ENCODE peak calls at places on chromosomes 16 and 17, in seven cellular contexts. S is RWPE1, J is bronchial epithelial cell, W is psoas muscle, Q is GM12878, M is GM13977, X is PC-9. D is an unnamed sample.

GRCh38 chr17:2402517-2402916 is 1.7 kb upstream of the MNT start:
- DNase-seq in S (no peak), J (no peak), W (peak; percentile 50), Q (no peak), M (no peak), X (no peak), D (no peak)

GRCh38 chr17:83024205-83024971 is 55.0 kb upstream of the METRNL start:
- DNase-seq in S (no peak), J (no peak), W (no peak), Q (no peak), M (no peak), X (no peak), D (no peak)

GRCh38 chr16:14232106-14232890 is 161.2 kb downstream of the MRTFB start:
- DNase-seq in S (no peak), J (no peak), W (no peak), Q (no peak), M (no peak), X (no peak), D (no peak)

GRCh38 chr17:45368661-45369060 is 51.8 kb upstream of the MAP3K14 start:
- DNase-seq in S (no peak), J (no peak), W (no peak), Q (no peak), M (no peak), X (no peak), D (no peak)

GRCh38 chr16:66840883-66841282 is 3.3 kb upstream of the CA7 start:
- DNase-seq in S (no peak), J (no peak), W (no peak), Q (no peak), M (no peak), X (no peak), D (no peak)

GRCh38 chr17:38510424-38511125 is 82.3 kb downstream of the ARHGAP23 start:
- DNase-seq in S (no peak), J (no peak), W (peak; percentile 53), Q (no peak), M (peak; percentile 62), X (no peak), D (no peak)

GRCh38 chr16:3949287-3949686 is 68.8 kb upstream of the CREBBP start:
- DNase-seq in S (no peak), J (no peak), W (peak; percentile 59), Q (no peak), M (no peak), X (no peak), D (no peak)

GRCh38 chr16:87708881-87709638 is 56.7 kb downstream of the KLHDC4 start:
- DNase-seq in S (no peak), J (no peak), W (no peak), Q (no peak), M (no peak), X (no peak), D (no peak)

GRCh38 chr17:27623578-27623977 is 7.4 kb upstream of the LGALS9 start:
- DNase-seq in S (no peak), J (no peak), W (no peak), Q (no peak), M (no peak), X (no peak), D (no peak)

GRCh38 chr16:57815987-57816745 is 13.9 kb upstream of the KIFC3 start:
- DNase-seq in S (peak; percentile 93), J (peak; percentile 97), W (peak; percentile 97), Q (no peak), M (no peak), X (peak; percentile 90), D (no peak)

GRCh38 chr17:19346351-19347255 is 15.9 kb downstream of the B9D1 start:
- DNase-seq in S (peak; percentile 47), J (peak; percentile 53), W (peak; percentile 87), Q (no peak), M (no peak), X (peak; percentile 73), D (no peak)

GRCh38 chr16:82995286-82995926 is 368.6 kb downstream of the CDH13 start:
- DNase-seq in S (no peak), J (no peak), W (no peak), Q (no peak), M (no peak), X (no peak), D (no peak)

GRCh38 chr17:57283203-57283971 is 27.1 kb downstream of the MSI2 start:
- DNase-seq in S (no peak), J (no peak), W (no peak), Q (no peak), M (no peak), X (no peak), D (no peak)

GRCh38 chr16:59355704-59356103 is 621.6 kb upstream of the GOT2 start:
- DNase-seq in S (no peak), J (no peak), W (no peak), Q (no peak), M (no peak), X (no peak), D (no peak)

GRCh38 chr17:74453665-74454196 is 12.7 kb upstream of the CD300A start:
- DNase-seq in S (peak; percentile 94), J (no peak), W (no peak), Q (no peak), M (peak; percentile 97), X (no peak), D (no peak)

GRCh38 chr16:69064164-69064563 is 41.3 kb upstream of the HAS3 start:
- DNase-seq in S (no peak), J (peak; percentile 49), W (no peak), Q (no peak), M (no peak), X (peak; percentile 56), D (no peak)

GRCh38 chr16:21684199-21684598 is 20.4 kb downstream of the OTOA start:
- DNase-seq in S (no peak), J (no peak), W (no peak), Q (no peak), M (no peak), X (no peak), D (no peak)

GRCh38 chr17:82528484-82529265 is 9.1 kb downstream of the FOXK2 start:
- DNase-seq in S (peak; percentile 78), J (peak; percentile 78), W (peak; percentile 84), Q (no peak), M (no peak), X (peak; percentile 80), D (no peak)

GRCh38 chr17:49241763-49242312 is 11.3 kb upstream of the PHOSPHO1 start:
- DNase-seq in S (no peak), J (no peak), W (no peak), Q (no peak), M (no peak), X (no peak), D (no peak)

DNA sequence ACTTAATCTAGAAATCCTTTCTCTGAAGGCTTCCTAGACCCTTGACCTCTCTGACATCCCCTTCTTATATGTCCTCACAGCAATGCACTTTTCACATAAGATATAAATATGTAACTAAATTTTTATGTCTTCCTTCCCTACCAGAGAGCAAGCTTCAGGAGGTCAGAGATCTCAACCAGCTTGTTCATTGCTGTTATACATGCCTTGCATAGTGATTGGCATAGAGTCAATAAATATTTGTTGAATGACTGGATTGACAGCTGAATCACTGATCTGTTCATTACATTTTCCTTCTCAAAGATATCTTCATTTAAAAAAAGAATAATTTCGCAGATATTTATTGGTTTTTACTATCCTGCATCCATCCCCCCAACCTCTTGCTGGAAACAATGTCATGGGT is 29.5 kb downstream of the HYDIN start:
- DNase-seq in S (peak; percentile 26), J (peak; percentile 30), W (no peak), Q (no peak), M (no peak), X (no peak), D (no peak)
- TF ChIP-seq CTCF in S (no peak), J (no peak), W (no peak), Q (no peak), M (no peak), X (no peak), D (no peak)

GRCh38 chr17:9531080-9531479 is 44.5 kb downstream of the STX8 start:
- DNase-seq in S (no peak), J (no peak), W (no peak), Q (no peak), M (no peak), X (no peak), D (no peak)

GRCh38 chr17:9532715-9533114 is 42.9 kb downstream of the STX8 start:
- DNase-seq in S (no peak), J (no peak), W (no peak), Q (no peak), M (no peak), X (no peak), D (no peak)

DNA sequence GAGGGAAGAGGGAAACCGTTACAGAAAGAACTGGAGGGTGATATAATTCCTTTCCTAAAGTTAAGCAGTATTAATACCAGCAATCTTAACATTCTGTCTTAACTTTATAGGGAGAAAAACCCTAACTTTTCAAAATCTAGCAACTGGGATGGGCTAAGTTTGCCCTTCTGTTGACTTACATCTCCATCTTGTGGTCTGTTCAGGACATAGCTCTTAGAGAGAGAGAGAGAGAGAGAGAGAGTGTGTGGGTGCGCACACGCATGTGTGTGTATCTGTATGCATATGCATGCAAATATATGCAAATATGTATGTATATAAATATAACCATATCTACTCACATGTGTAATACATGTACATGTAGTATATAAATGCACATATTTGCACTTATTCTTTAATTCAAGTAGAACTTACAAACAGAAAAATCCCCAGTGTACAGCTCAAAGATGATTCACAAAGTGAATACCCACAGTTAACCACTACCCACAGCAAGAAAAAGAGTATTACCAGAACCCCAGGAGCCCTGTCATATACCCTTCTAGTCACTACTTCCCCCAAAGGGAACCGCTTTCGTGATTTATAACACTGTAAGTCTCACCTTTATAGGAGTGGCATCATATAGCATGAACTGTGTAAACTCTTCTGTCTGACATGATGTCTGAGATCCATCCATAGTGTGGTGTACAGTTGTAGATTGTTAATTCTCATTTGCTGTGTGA is 46.4 kb downstream of the STX8 start:
- DNase-seq in S (peak; percentile 28), J (peak; percentile 19), W (no peak), Q (no peak), M (peak; percentile 44), X (no peak), D (no peak)
- TF ChIP-seq CTCF in S (peak; percentile 22), J (peak; percentile 33), W (peak; percentile 42), Q (peak; percentile 65), M (peak; percentile 56), X (peak; percentile 52), D (no peak)

GRCh38 chr17:59964455-59965328 is at the start of gene RNFT1:
- DNase-seq in S (peak; percentile 91), J (peak; percentile 58), W (peak; percentile 95), Q (peak; percentile 33), M (peak; percentile 93), X (peak; percentile 83), D (peak; percentile 90)
- TF ChIP-seq CTCF in S (no peak), J (no peak), W (no peak), Q (no peak), M (no peak), X (no peak), D (no peak)

DNA sequence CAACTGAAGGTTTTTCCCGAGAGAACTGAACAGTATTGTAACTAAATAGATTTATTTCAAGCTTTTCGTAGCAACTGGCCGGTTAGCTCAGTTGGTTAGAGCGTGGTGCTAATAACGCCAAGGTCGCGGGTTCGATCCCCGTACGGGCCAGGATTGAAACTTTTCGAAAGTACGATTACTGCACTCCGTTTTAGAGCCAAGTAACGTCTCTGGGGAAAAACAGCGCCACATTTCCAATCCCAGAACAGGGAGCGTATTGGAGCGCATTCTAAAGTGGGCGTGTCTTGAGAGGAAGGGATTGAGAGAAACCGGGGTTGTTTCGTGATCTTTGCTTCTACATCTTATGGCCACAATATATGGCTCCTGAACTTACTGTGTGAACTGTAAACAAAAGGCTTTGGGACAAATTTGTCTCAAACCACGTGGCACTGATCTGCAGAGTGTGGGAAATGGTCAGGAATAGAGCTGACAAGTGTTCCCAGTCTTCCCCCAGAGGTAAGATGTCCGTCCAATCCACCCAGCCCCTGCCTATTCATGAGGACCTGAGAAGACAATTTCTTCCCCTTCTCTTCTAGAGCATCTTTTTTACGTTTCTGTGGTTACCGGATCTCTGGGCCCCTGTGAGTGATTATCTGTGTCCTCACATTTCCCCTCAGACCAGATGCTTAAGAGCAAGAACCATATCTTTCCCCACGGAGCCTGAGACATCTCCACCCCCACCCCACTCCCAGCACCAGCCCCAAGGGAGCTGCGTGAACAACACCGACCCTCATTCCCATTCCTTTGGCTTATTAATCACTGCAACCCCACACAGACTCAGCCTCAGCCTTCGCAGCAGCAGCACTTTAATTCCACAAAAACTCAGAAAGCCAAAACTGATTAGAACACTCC is 2.2 kb downstream of the BORCS6 start:
- DNase-seq in S (peak; percentile 88), J (peak; percentile 98), W (peak; percentile 93), Q (peak; percentile 97), M (peak; percentile 82), X (peak; percentile 94), D (peak; percentile 81)
- TF ChIP-seq CTCF in S (no peak), J (peak; percentile 9), W (no peak), Q (no peak), M (no peak), X (no peak), D (no peak)